ENCODE peak calls at places on chromosomes 16 and 17, in eight cellular contexts. One of them, this sample, is unnamed. For H3K4me1, the result is how much of the 10 kb centered on the place peaks cover.

GRCh38 chr16:23650674-23651073 is 9.4 kb downstream of the DCTN5 start:
- DNase-seq in tibial nerve: no peak
- DNase-seq in spleen: no peak
- DNase-seq in transverse colon: no peak
- DNase-seq in cardiac muscle cell: no peak
- DNase-seq in K562: no peak
- DNase-seq in endodermal cell: no peak
- DNase-seq in CD8-positive, alpha-beta memory T cell: no peak
- DNase-seq in this sample: no peak

GRCh38 chr16:20049831-20050230 is 23.9 kb downstream of the GPR139 start:
- DNase-seq in transverse colon: no peak
- DNase-seq in cardiac muscle cell: no peak
- DNase-seq in tibial nerve: no peak
- DNase-seq in CD8-positive, alpha-beta memory T cell: no peak
- DNase-seq in K562: no peak
- DNase-seq in endodermal cell: peak
- DNase-seq in spleen: no peak
- DNase-seq in this sample: no peak

GRCh38 chr17:30824356-30825145 is at the start of gene CRLF3:
- DNase-seq in endodermal cell: peak
- DNase-seq in spleen: peak
- DNase-seq in tibial nerve: peak
- DNase-seq in K562: peak
- DNase-seq in cardiac muscle cell: peak
- DNase-seq in CD8-positive, alpha-beta memory T cell: peak
- DNase-seq in transverse colon: peak
- DNase-seq in this sample: peak

GRCh38 chr16:81615833-81616232 is 163.3 kb upstream of the PLCG2 start:
- DNase-seq in K562: no peak
- DNase-seq in cardiac muscle cell: no peak
- DNase-seq in transverse colon: no peak
- DNase-seq in spleen: no peak
- DNase-seq in endodermal cell: no peak
- DNase-seq in tibial nerve: no peak
- DNase-seq in CD8-positive, alpha-beta memory T cell: no peak
- DNase-seq in this sample: no peak

GRCh38 chr17:7881655-7882054 is 6.9 kb upstream of the CHD3 start:
- DNase-seq in K562: no peak
- DNase-seq in cardiac muscle cell: peak
- DNase-seq in endodermal cell: peak
- DNase-seq in transverse colon: no peak
- DNase-seq in spleen: no peak
- DNase-seq in CD8-positive, alpha-beta memory T cell: no peak
- DNase-seq in tibial nerve: no peak
- DNase-seq in this sample: no peak

GRCh38 chr16:13306153-13306552 is 404.8 kb downstream of the SHISA9 start:
- DNase-seq in transverse colon: no peak
- DNase-seq in K562: no peak
- DNase-seq in spleen: no peak
- DNase-seq in CD8-positive, alpha-beta memory T cell: no peak
- DNase-seq in endodermal cell: no peak
- DNase-seq in cardiac muscle cell: no peak
- DNase-seq in tibial nerve: no peak
- DNase-seq in this sample: no peak

GRCh38 chr16:19245326-19245925 is 40.1 kb upstream of the CLEC19A start:
- DNase-seq in endodermal cell: no peak
- DNase-seq in spleen: no peak
- DNase-seq in CD8-positive, alpha-beta memory T cell: no peak
- DNase-seq in tibial nerve: no peak
- DNase-seq in cardiac muscle cell: no peak
- DNase-seq in K562: no peak
- DNase-seq in transverse colon: peak
- DNase-seq in this sample: no peak

GRCh38 chr17:40511136-40511535 is 9.7 kb upstream of the TNS4 start:
- DNase-seq in K562: no peak
- DNase-seq in transverse colon: no peak
- DNase-seq in cardiac muscle cell: no peak
- DNase-seq in spleen: no peak
- DNase-seq in tibial nerve: no peak
- DNase-seq in CD8-positive, alpha-beta memory T cell: no peak
- DNase-seq in endodermal cell: no peak
- DNase-seq in this sample: no peak

GRCh38 chr17:69637399-69638165 is 223.1 kb downstream of the MAP2K6 start:
- DNase-seq in CD8-positive, alpha-beta memory T cell: no peak
- DNase-seq in endodermal cell: no peak
- DNase-seq in transverse colon: no peak
- DNase-seq in spleen: no peak
- DNase-seq in cardiac muscle cell: no peak
- DNase-seq in K562: no peak
- DNase-seq in tibial nerve: no peak
- DNase-seq in this sample: no peak

GRCh38 chr17:393806-394717 is 41.5 kb upstream of the RPH3AL start:
- DNase-seq in transverse colon: no peak
- DNase-seq in K562: no peak
- DNase-seq in tibial nerve: no peak
- DNase-seq in CD8-positive, alpha-beta memory T cell: no peak
- DNase-seq in endodermal cell: no peak
- DNase-seq in spleen: peak
- DNase-seq in cardiac muscle cell: no peak
- DNase-seq in this sample: peak

GRCh38 chr17:396788-397187 is 44.2 kb upstream of the RPH3AL start:
- DNase-seq in tibial nerve: no peak
- DNase-seq in cardiac muscle cell: no peak
- DNase-seq in K562: no peak
- DNase-seq in CD8-positive, alpha-beta memory T cell: no peak
- DNase-seq in endodermal cell: no peak
- DNase-seq in spleen: peak
- DNase-seq in transverse colon: no peak
- DNase-seq in this sample: peak

GRCh38 chr17:394718-395095 is 42.1 kb upstream of the RPH3AL start:
- DNase-seq in endodermal cell: no peak
- DNase-seq in CD8-positive, alpha-beta memory T cell: no peak
- DNase-seq in tibial nerve: no peak
- DNase-seq in spleen: peak
- DNase-seq in K562: no peak
- DNase-seq in transverse colon: no peak
- DNase-seq in cardiac muscle cell: no peak
- DNase-seq in this sample: peak

GRCh38 chr17:395179-395578 is 42.6 kb upstream of the RPH3AL start:
- DNase-seq in endodermal cell: no peak
- DNase-seq in CD8-positive, alpha-beta memory T cell: no peak
- DNase-seq in transverse colon: no peak
- DNase-seq in spleen: no peak
- DNase-seq in K562: no peak
- DNase-seq in tibial nerve: no peak
- DNase-seq in cardiac muscle cell: no peak
- DNase-seq in this sample: no peak

DNA sequence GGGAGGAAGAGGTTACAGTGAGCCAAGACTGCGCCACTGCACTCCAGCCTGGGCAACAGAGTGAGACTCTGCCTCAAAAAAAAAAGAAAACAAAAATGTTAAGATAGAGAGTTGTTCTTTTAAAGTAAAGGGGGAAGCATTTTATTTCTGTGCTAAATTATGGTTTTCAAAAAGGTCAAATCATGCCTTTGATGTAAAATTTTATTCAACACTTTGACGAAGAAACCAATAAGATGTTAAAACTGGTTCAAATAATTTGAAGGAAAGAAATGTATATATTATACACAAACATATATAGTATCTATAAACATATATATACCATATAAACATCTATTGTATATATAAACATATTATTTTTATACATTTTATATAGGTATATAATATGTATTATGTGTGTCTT is 43.4 kb upstream of the RPH3AL start:
- DNase-seq in transverse colon: no peak
- DNase-seq in tibial nerve: no peak
- DNase-seq in cardiac muscle cell: no peak
- DNase-seq in K562: no peak
- DNase-seq in spleen: no peak
- DNase-seq in endodermal cell: no peak
- DNase-seq in CD8-positive, alpha-beta memory T cell: no peak
- DNase-seq in this sample: no peak
- H3K4me1 ChIP-seq in transverse colon: under half
- H3K4me1 ChIP-seq in tibial nerve: under half
- H3K4me1 ChIP-seq in cardiac muscle cell: under half
- H3K4me1 ChIP-seq in K562: under half
- H3K4me1 ChIP-seq in spleen: under half
- H3K4me1 ChIP-seq in endodermal cell: under half
- H3K4me1 ChIP-seq in CD8-positive, alpha-beta memory T cell: under half
- H3K4me1 ChIP-seq in this sample: under half

GRCh38 chr17:82105417-82105881 is 7.4 kb upstream of the FASN start:
- DNase-seq in cardiac muscle cell: no peak
- DNase-seq in transverse colon: no peak
- DNase-seq in tibial nerve: no peak
- DNase-seq in endodermal cell: no peak
- DNase-seq in CD8-positive, alpha-beta memory T cell: no peak
- DNase-seq in K562: no peak
- DNase-seq in spleen: peak
- DNase-seq in this sample: peak

GRCh38 chr17:82105882-82106696 is 8.1 kb upstream of the FASN start:
- DNase-seq in cardiac muscle cell: peak
- DNase-seq in CD8-positive, alpha-beta memory T cell: peak
- DNase-seq in K562: peak
- DNase-seq in spleen: peak
- DNase-seq in endodermal cell: peak
- DNase-seq in transverse colon: peak
- DNase-seq in tibial nerve: no peak
- DNase-seq in this sample: peak

GRCh38 chr17:82107341-82107860 is 9.4 kb upstream of the FASN start:
- DNase-seq in tibial nerve: no peak
- DNase-seq in CD8-positive, alpha-beta memory T cell: no peak
- DNase-seq in cardiac muscle cell: no peak
- DNase-seq in spleen: peak
- DNase-seq in endodermal cell: peak
- DNase-seq in K562: no peak
- DNase-seq in transverse colon: no peak
- DNase-seq in this sample: peak

GRCh38 chr17:82108038-82108998 is 10.3 kb upstream of the FASN start:
- DNase-seq in transverse colon: no peak
- DNase-seq in K562: no peak
- DNase-seq in cardiac muscle cell: no peak
- DNase-seq in endodermal cell: peak
- DNase-seq in tibial nerve: no peak
- DNase-seq in spleen: no peak
- DNase-seq in CD8-positive, alpha-beta memory T cell: no peak
- DNase-seq in this sample: peak

DNA sequence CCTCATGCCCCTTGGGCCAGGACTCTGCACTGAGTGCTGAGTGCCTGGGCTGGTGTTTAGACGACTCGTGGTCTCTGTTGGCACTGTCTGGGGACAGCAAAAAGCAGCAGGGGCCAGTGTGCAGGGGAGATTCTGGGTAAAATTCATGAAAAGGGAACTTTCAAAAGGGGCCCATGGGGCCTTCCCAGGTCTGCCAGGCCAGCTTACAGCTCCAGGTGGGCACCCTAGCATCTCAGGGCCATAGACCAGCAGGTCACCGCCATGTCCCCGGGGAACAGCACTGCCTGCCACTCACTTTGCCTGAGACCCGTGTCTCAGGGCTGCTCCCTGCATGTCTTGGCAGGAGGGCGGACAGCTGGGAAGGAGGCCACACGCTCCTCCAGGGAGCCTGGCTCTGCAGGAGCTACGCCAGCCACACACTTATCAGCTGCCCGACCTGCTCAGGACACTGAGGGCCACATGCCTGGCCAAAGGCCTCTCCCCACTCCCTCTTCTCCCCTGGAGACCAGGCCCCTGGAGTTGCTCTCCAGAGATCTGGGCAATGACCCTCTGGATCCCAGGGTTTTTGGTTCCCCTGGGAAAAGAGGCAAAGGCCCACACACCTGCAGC is 8.8 kb upstream of the FASN start:
- DNase-seq in endodermal cell: no peak
- DNase-seq in K562: no peak
- DNase-seq in spleen: peak
- DNase-seq in transverse colon: no peak
- DNase-seq in CD8-positive, alpha-beta memory T cell: no peak
- DNase-seq in tibial nerve: no peak
- DNase-seq in cardiac muscle cell: no peak
- DNase-seq in this sample: no peak
- H3K4me1 ChIP-seq in endodermal cell: under half
- H3K4me1 ChIP-seq in K562: under half
- H3K4me1 ChIP-seq in spleen: under half
- H3K4me1 ChIP-seq in transverse colon: under half
- H3K4me1 ChIP-seq in CD8-positive, alpha-beta memory T cell: under half
- H3K4me1 ChIP-seq in tibial nerve: half or more
- H3K4me1 ChIP-seq in cardiac muscle cell: under half
- H3K4me1 ChIP-seq in this sample: under half

GRCh38 chr17:63275318-63275967 is 170.7 kb downstream of the CYB561 start:
- DNase-seq in spleen: no peak
- DNase-seq in cardiac muscle cell: peak
- DNase-seq in CD8-positive, alpha-beta memory T cell: no peak
- DNase-seq in tibial nerve: no peak
- DNase-seq in K562: peak
- DNase-seq in transverse colon: no peak
- DNase-seq in endodermal cell: no peak
- DNase-seq in this sample: no peak
- H3K4me1 ChIP-seq in spleen: under half
- H3K4me1 ChIP-seq in cardiac muscle cell: under half
- H3K4me1 ChIP-seq in CD8-positive, alpha-beta memory T cell: under half
- H3K4me1 ChIP-seq in tibial nerve: under half
- H3K4me1 ChIP-seq in K562: under half
- H3K4me1 ChIP-seq in transverse colon: under half
- H3K4me1 ChIP-seq in endodermal cell: under half
- H3K4me1 ChIP-seq in this sample: under half

GRCh38 chr17:74822329-74823175 is 37.1 kb downstream of the GRIN2C start:
- DNase-seq in spleen: no peak
- DNase-seq in endodermal cell: no peak
- DNase-seq in transverse colon: no peak
- DNase-seq in K562: no peak
- DNase-seq in tibial nerve: peak
- DNase-seq in cardiac muscle cell: no peak
- DNase-seq in CD8-positive, alpha-beta memory T cell: no peak
- DNase-seq in this sample: no peak
- H3K4me1 ChIP-seq in spleen: under half
- H3K4me1 ChIP-seq in endodermal cell: under half
- H3K4me1 ChIP-seq in transverse colon: under half
- H3K4me1 ChIP-seq in K562: under half
- H3K4me1 ChIP-seq in tibial nerve: under half
- H3K4me1 ChIP-seq in cardiac muscle cell: under half
- H3K4me1 ChIP-seq in CD8-positive, alpha-beta memory T cell: under half
- H3K4me1 ChIP-seq in this sample: under half

This sample was measured in kidney.